ENCODE peak calls at places on chromosomes 11 and 22, in seven cellular contexts. W, N, H, D, B, Q and T are unnamed samples.
A peak's percentile ranks its signal among the peaks of the same experiment; 100 is the strongest.

GRCh38 chr11:71459076-71459766 is 6.2 kb downstream of the NADSYN1 start:
- DNase-seq in W (no peak), N (no peak), H (no peak), D (no peak), B (no peak), Q (no peak), T (no peak)

GRCh38 chr11:72240461-72241289 is 3.3 kb downstream of the PHOX2A start:
- DNase-seq in W (no peak), N (no peak), H (no peak), D (no peak), B (no peak), Q (peak; percentile 38), T (no peak)

GRCh38 chr11:20353829-20354434 is 9.6 kb upstream of the HTATIP2 start:
- DNase-seq in W (peak; percentile 70), N (no peak), H (no peak), D (no peak), B (peak; percentile 46), Q (peak; percentile 71), T (peak; percentile 71)

GRCh38 chr11:64667154-64667745 is 55.7 kb downstream of the NRXN2 start:
- DNase-seq in W (no peak), N (no peak), H (no peak), D (no peak), B (no peak), Q (no peak), T (no peak)

GRCh38 chr11:17777086-17777725 is 42.6 kb downstream of the KCNC1 start:
- DNase-seq in W (no peak), N (no peak), H (no peak), D (no peak), B (no peak), Q (no peak), T (no peak)

GRCh38 chr11:71418643-71419042 is 29.6 kb downstream of the DHCR7 start:
- DNase-seq in W (no peak), N (no peak), H (no peak), D (no peak), B (no peak), Q (no peak), T (no peak)

GRCh38 chr11:104907521-104908185 is 9.4 kb upstream of the CASP12 start:
- DNase-seq in W (no peak), N (no peak), H (no peak), D (no peak), B (peak; percentile 29), Q (peak; percentile 34), T (peak; percentile 91)

GRCh38 chr11:101686514-101686913 is 102.7 kb upstream of the TRPC6 start:
- DNase-seq in W (no peak), N (no peak), H (no peak), D (no peak), B (peak; percentile 65), Q (peak; percentile 14), T (peak; percentile 86)

GRCh38 chr11:128496684-128497056 is 90.7 kb downstream of the ETS1 start:
- DNase-seq in W (no peak), N (no peak), H (no peak), D (no peak), B (no peak), Q (peak; percentile 86), T (no peak)

GRCh38 chr22:24926849-24927579 is 19.5 kb downstream of the LHFPL7 start:
- DNase-seq in W (no peak), N (no peak), H (no peak), D (no peak), B (peak; percentile 71), Q (peak; percentile 31), T (no peak)

GRCh38 chr22:19896665-19897355 is 42.1 kb upstream of the GNB1L start:
- DNase-seq in W (peak; percentile 54), N (no peak), H (no peak), D (no peak), B (no peak), Q (no peak), T (no peak)

GRCh38 chr11:63639195-63639832 is 25.1 kb upstream of the PLAAT3 start:
- DNase-seq in W (no peak), N (no peak), H (no peak), D (no peak), B (peak; percentile 33), Q (peak; percentile 74), T (no peak)

GRCh38 chr11:57210731-57211335 is 26.2 kb downstream of the APLNR start:
- DNase-seq in W (no peak), N (no peak), H (no peak), D (no peak), B (no peak), Q (no peak), T (no peak)

GRCh38 chr22:38299001-38299651 is 18.1 kb downstream of the CSNK1E start:
- DNase-seq in W (no peak), N (no peak), H (no peak), D (no peak), B (no peak), Q (no peak), T (no peak)

GRCh38 chr22:26322179-26322905 is 106.7 kb upstream of the ASPHD2 start:
- DNase-seq in W (no peak), N (no peak), H (no peak), D (no peak), B (peak; percentile 53), Q (peak; percentile 99), T (peak; percentile 97)

GRCh38 chr11:12995211-12995610 is 13.9 kb upstream of the RASSF10 start:
- DNase-seq in W (peak; percentile 53), N (peak; percentile 11), H (no peak), D (no peak), B (no peak), Q (peak; percentile 35), T (no peak)

GRCh38 chr11:88231894-88232482 is 56.7 kb upstream of the RAB38 start:
- DNase-seq in W (peak; percentile 3), N (no peak), H (no peak), D (no peak), B (peak; percentile 51), Q (peak; percentile 64), T (peak; percentile 27)

GRCh38 chr11:46808804-46809431 is 37.2 kb downstream of the CKAP5 start:
- DNase-seq in W (peak; percentile 35), N (no peak), H (no peak), D (no peak), B (peak; percentile 35), Q (peak; percentile 43), T (peak; percentile 19)

GRCh38 chr11:96178014-96178745 is 164.8 kb downstream of the MAML2 start:
- DNase-seq in W (no peak), N (no peak), H (no peak), D (no peak), B (no peak), Q (no peak), T (no peak)

GRCh38 chr11:31812392-31813241 is 1.5 kb upstream of the PAX6 start:
- DNase-seq in W (no peak), N (no peak), H (no peak), D (no peak), B (peak; percentile 59), Q (peak; percentile 50), T (no peak)
- H3K4me3 ChIP-seq in W (no peak overlapping the region), N (peak overlapping the region; percentile 48), H (peak overlapping the region; percentile 13), D (peak overlapping the region; percentile 19), B (peak overlapping the region; percentile 34), Q (peak overlapping the region; percentile 53), T (peak overlapping the region; percentile 27)

DNA sequence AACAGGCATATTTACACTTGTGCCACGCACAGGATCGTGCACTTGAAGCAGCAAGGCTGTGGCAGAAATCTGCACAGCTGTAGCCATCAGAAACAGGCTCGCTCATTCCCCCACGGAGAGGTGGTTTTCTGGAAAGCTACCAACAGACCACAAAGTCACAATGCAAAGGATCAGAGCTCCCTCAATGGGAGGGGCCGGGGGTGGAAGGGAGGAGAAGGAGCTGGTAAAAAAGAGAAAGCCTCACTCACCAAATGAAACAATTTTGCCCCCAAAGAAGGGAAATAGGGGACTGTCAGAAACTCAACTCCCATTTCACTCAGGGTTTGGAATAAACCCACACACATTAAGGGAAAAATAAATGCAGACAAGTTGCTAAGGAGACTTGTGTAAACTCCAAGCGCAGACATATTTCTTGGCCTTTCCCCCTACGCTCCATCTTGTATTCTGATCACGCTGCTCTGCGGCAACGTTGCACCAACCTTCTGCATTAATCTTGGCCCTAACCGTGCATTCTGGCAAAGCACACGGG is 43.2 kb upstream of the BLID start:
- DNase-seq in W (no peak), N (peak; percentile 12), H (no peak), D (no peak), B (peak; percentile 83), Q (peak; percentile 69), T (peak; percentile 48)
- H3K4me3 ChIP-seq in W (no peak overlapping the region), N (no peak overlapping the region), H (no peak overlapping the region), D (no peak overlapping the region), B (no peak overlapping the region), Q (peak overlapping the region; percentile 60), T (peak overlapping the region; percentile 23)

GRCh38 chr11:37973926-37974325 is 1375.9 kb upstream of the RAG2 start:
- DNase-seq in W (no peak), N (no peak), H (no peak), D (no peak), B (peak; percentile 16), Q (no peak), T (peak; percentile 2)

GRCh38 chr11:37967635-37968034 is 1369.6 kb upstream of the RAG2 start:
- DNase-seq in W (no peak), N (no peak), H (no peak), D (no peak), B (no peak), Q (no peak), T (no peak)

GRCh38 chr11:37978647-37979046 is 1380.6 kb upstream of the RAG2 start:
- DNase-seq in W (no peak), N (no peak), H (no peak), D (no peak), B (no peak), Q (no peak), T (peak; percentile 19)

DNA sequence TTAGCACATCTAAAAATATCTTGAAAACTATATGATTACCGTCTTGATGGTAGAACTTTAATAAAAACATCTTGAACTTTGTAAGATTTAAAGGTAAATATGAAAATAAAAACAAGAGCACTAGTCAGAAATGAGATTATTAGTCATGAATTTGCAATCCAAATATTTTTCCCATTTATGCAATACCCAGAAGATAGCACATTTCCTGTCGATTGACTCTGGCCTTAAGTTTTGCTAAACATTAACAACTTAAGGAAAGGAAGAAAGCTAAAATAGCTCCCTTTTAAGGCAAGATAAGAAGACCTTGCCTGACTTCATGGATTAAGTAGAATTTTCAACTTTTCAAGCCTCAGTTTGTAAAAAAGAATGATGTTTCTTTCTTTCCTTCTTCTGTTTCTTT is 1374.7 kb upstream of the RAG2 start:
- DNase-seq in W (no peak), N (no peak), H (no peak), D (no peak), B (no peak), Q (no peak), T (no peak)
- H3K4me3 ChIP-seq in W (no peak overlapping the region), N (no peak overlapping the region), H (no peak overlapping the region), D (no peak overlapping the region), B (no peak overlapping the region), Q (no peak overlapping the region), T (no peak overlapping the region)

GRCh38 chr22:36874731-36875130 is 13.9 kb downstream of the NCF4 start:
- DNase-seq in W (no peak), N (no peak), H (no peak), D (no peak), B (no peak), Q (no peak), T (no peak)

GRCh38 chr22:36875741-36876140 is 14.9 kb downstream of the NCF4 start:
- DNase-seq in W (no peak), N (no peak), H (no peak), D (no peak), B (no peak), Q (no peak), T (no peak)

GRCh38 chr22:36881504-36882245 is 20.9 kb downstream of the NCF4 start:
- DNase-seq in W (no peak), N (no peak), H (no peak), D (no peak), B (no peak), Q (peak; percentile 18), T (no peak)

GRCh38 chr22:36884314-36885158 is 23.7 kb downstream of the NCF4 start:
- DNase-seq in W (no peak), N (no peak), H (no peak), D (no peak), B (no peak), Q (peak; percentile 54), T (no peak)

GRCh38 chr22:36879775-36880174 is 19.0 kb downstream of the NCF4 start:
- DNase-seq in W (no peak), N (no peak), H (no peak), D (no peak), B (no peak), Q (peak; percentile 88), T (no peak)
- H3K4me3 ChIP-seq in W (no peak overlapping the region), N (no peak overlapping the region), H (no peak overlapping the region), D (no peak overlapping the region), B (no peak overlapping the region), Q (no peak overlapping the region), T (no peak overlapping the region)